ENCODE peak calls at places on chromosomes 2 and 18, in seven cellular contexts. One of them, this sample, is unnamed.

GRCh38 chr18:48566588-48566987 is 27.8 kb downstream of the CTIF start:
- DNase-seq in H9: no peak
- DNase-seq in mesendoderm: peak
- DNase-seq in mesenchymal stem cell: peak
- DNase-seq in H1: no peak
- DNase-seq in neuronal stem cell: no peak
- DNase-seq in IMR-90: no peak
- DNase-seq in this sample: no peak

GRCh38 chr2:162060522-162060921 is 13.5 kb downstream of the DPP4 start:
- DNase-seq in IMR-90: no peak
- DNase-seq in neuronal stem cell: no peak
- DNase-seq in mesenchymal stem cell: no peak
- DNase-seq in mesendoderm: no peak
- DNase-seq in H1: no peak
- DNase-seq in H9: no peak
- DNase-seq in this sample: no peak

GRCh38 chr2:184203661-184204060 is 394.7 kb upstream of the ZNF804A start:
- DNase-seq in H9: no peak
- DNase-seq in mesendoderm: no peak
- DNase-seq in mesenchymal stem cell: no peak
- DNase-seq in neuronal stem cell: no peak
- DNase-seq in H1: no peak
- DNase-seq in IMR-90: no peak
- DNase-seq in this sample: no peak

GRCh38 chr2:221518937-221519635 is 53.0 kb downstream of the EPHA4 start:
- DNase-seq in H1: no peak
- DNase-seq in neuronal stem cell: no peak
- DNase-seq in mesendoderm: peak
- DNase-seq in mesenchymal stem cell: no peak
- DNase-seq in H9: no peak
- DNase-seq in IMR-90: peak
- DNase-seq in this sample: no peak

GRCh38 chr2:227415538-227416424 is 28.0 kb upstream of the SCYGR1 start:
- DNase-seq in mesendoderm: no peak
- DNase-seq in mesenchymal stem cell: peak
- DNase-seq in neuronal stem cell: no peak
- DNase-seq in H9: no peak
- DNase-seq in IMR-90: peak
- DNase-seq in H1: no peak
- DNase-seq in this sample: peak

GRCh38 chr2:182530636-182531035 is 103.8 kb upstream of the PDE1A start:
- DNase-seq in mesenchymal stem cell: no peak
- DNase-seq in mesendoderm: no peak
- DNase-seq in H1: no peak
- DNase-seq in neuronal stem cell: no peak
- DNase-seq in H9: no peak
- DNase-seq in IMR-90: no peak
- DNase-seq in this sample: no peak

GRCh38 chr2:1654696-1655374 is 89.5 kb downstream of the PXDN start:
- DNase-seq in H1: no peak
- DNase-seq in mesenchymal stem cell: no peak
- DNase-seq in IMR-90: no peak
- DNase-seq in neuronal stem cell: no peak
- DNase-seq in mesendoderm: no peak
- DNase-seq in H9: peak
- DNase-seq in this sample: no peak

GRCh38 chr2:101864426-101864825 is 127.3 kb upstream of the IL1R2 start:
- DNase-seq in mesendoderm: no peak
- DNase-seq in H1: no peak
- DNase-seq in neuronal stem cell: no peak
- DNase-seq in IMR-90: no peak
- DNase-seq in mesenchymal stem cell: no peak
- DNase-seq in H9: no peak
- DNase-seq in this sample: no peak

GRCh38 chr2:85017436-85018048 is 46.6 kb downstream of the KCMF1 start:
- DNase-seq in H1: no peak
- DNase-seq in neuronal stem cell: no peak
- DNase-seq in IMR-90: peak
- DNase-seq in mesenchymal stem cell: peak
- DNase-seq in mesendoderm: peak
- DNase-seq in H9: no peak
- DNase-seq in this sample: no peak

GRCh38 chr2:5690718-5691658 is 1.2 kb upstream of the SOX11 start:
- DNase-seq in IMR-90: peak
- DNase-seq in mesenchymal stem cell: peak
- DNase-seq in mesendoderm: peak
- DNase-seq in neuronal stem cell: peak
- DNase-seq in H9: peak
- DNase-seq in H1: peak
- DNase-seq in this sample: no peak

GRCh38 chr18:37282386-37283037 is 283.1 kb downstream of the CELF4 start:
- DNase-seq in H1: no peak
- DNase-seq in H9: peak
- DNase-seq in mesendoderm: peak
- DNase-seq in mesenchymal stem cell: no peak
- DNase-seq in neuronal stem cell: no peak
- DNase-seq in IMR-90: no peak
- DNase-seq in this sample: peak

GRCh38 chr2:235640900-235641299 is 147.1 kb downstream of the AGAP1 start:
- DNase-seq in H9: no peak
- DNase-seq in H1: no peak
- DNase-seq in neuronal stem cell: no peak
- DNase-seq in IMR-90: peak
- DNase-seq in mesenchymal stem cell: no peak
- DNase-seq in mesendoderm: no peak
- DNase-seq in this sample: no peak

GRCh38 chr2:168427451-168427850 is 28.6 kb upstream of the CERS6 start:
- DNase-seq in mesenchymal stem cell: peak
- DNase-seq in H1: no peak
- DNase-seq in mesendoderm: peak
- DNase-seq in IMR-90: peak
- DNase-seq in neuronal stem cell: no peak
- DNase-seq in H9: no peak
- DNase-seq in this sample: no peak

GRCh38 chr2:105521176-105521575 is 122.3 kb upstream of the FHL2 start:
- DNase-seq in neuronal stem cell: peak
- DNase-seq in mesenchymal stem cell: peak
- DNase-seq in H9: no peak
- DNase-seq in IMR-90: peak
- DNase-seq in H1: no peak
- DNase-seq in mesendoderm: peak
- DNase-seq in this sample: no peak

GRCh38 chr2:234444888-234445287 is 52.0 kb downstream of the ARL4C start:
- DNase-seq in mesenchymal stem cell: peak
- DNase-seq in H9: no peak
- DNase-seq in IMR-90: peak
- DNase-seq in H1: no peak
- DNase-seq in mesendoderm: no peak
- DNase-seq in neuronal stem cell: no peak
- DNase-seq in this sample: no peak

GRCh38 chr2:176188218-176188968 is at the start of gene HOXD1:
- DNase-seq in mesenchymal stem cell: no peak
- DNase-seq in H9: peak
- DNase-seq in neuronal stem cell: no peak
- DNase-seq in IMR-90: no peak
- DNase-seq in mesendoderm: peak
- DNase-seq in H1: peak
- DNase-seq in this sample: no peak

GRCh38 chr2:40096360-40096759 is 317.3 kb upstream of the THUMPD2 start:
- DNase-seq in neuronal stem cell: no peak
- DNase-seq in H1: no peak
- DNase-seq in mesenchymal stem cell: no peak
- DNase-seq in mesendoderm: no peak
- DNase-seq in H9: no peak
- DNase-seq in IMR-90: peak
- DNase-seq in this sample: peak

GRCh38 chr18:26088482-26088881 is 1.9 kb downstream of the SS18 start:
- DNase-seq in H9: no peak
- DNase-seq in IMR-90: no peak
- DNase-seq in neuronal stem cell: no peak
- DNase-seq in H1: no peak
- DNase-seq in mesenchymal stem cell: no peak
- DNase-seq in mesendoderm: no peak
- DNase-seq in this sample: no peak

GRCh38 chr2:126698991-126699390 is 43.0 kb downstream of the GYPC start:
- DNase-seq in mesenchymal stem cell: no peak
- DNase-seq in neuronal stem cell: no peak
- DNase-seq in H1: no peak
- DNase-seq in H9: no peak
- DNase-seq in IMR-90: no peak
- DNase-seq in mesendoderm: peak
- DNase-seq in this sample: no peak

GRCh38 chr2:24272161-24272802 is 88.1 kb downstream of the ITSN2 start:
- DNase-seq in IMR-90: no peak
- DNase-seq in mesendoderm: peak
- DNase-seq in neuronal stem cell: no peak
- DNase-seq in H9: no peak
- DNase-seq in H1: no peak
- DNase-seq in mesenchymal stem cell: peak
- DNase-seq in this sample: no peak

GRCh38 chr2:190462611-190463010 is 54.5 kb downstream of the MFSD6 start:
- DNase-seq in mesendoderm: no peak
- DNase-seq in H9: no peak
- DNase-seq in H1: no peak
- DNase-seq in IMR-90: no peak
- DNase-seq in mesenchymal stem cell: no peak
- DNase-seq in neuronal stem cell: no peak
- DNase-seq in this sample: no peak

GRCh38 chr2:95386031-95386430 is 16.5 kb upstream of the FAHD2A start:
- DNase-seq in mesenchymal stem cell: no peak
- DNase-seq in IMR-90: no peak
- DNase-seq in mesendoderm: no peak
- DNase-seq in H1: no peak
- DNase-seq in neuronal stem cell: no peak
- DNase-seq in H9: no peak
- DNase-seq in this sample: no peak

GRCh38 chr2:184053326-184053725 is 545.0 kb upstream of the ZNF804A start:
- DNase-seq in H1: no peak
- DNase-seq in H9: no peak
- DNase-seq in neuronal stem cell: no peak
- DNase-seq in IMR-90: no peak
- DNase-seq in mesenchymal stem cell: no peak
- DNase-seq in mesendoderm: peak
- DNase-seq in this sample: no peak

GRCh38 chr2:11746376-11746806 is at the start of gene LPIN1:
- DNase-seq in H1: peak
- DNase-seq in mesendoderm: peak
- DNase-seq in H9: peak
- DNase-seq in IMR-90: peak
- DNase-seq in mesenchymal stem cell: peak
- DNase-seq in neuronal stem cell: peak
- DNase-seq in this sample: peak

GRCh38 chr2:39990335-39990734 is 211.3 kb upstream of the THUMPD2 start:
- DNase-seq in neuronal stem cell: no peak
- DNase-seq in mesendoderm: no peak
- DNase-seq in mesenchymal stem cell: no peak
- DNase-seq in H9: no peak
- DNase-seq in IMR-90: peak
- DNase-seq in H1: no peak
- DNase-seq in this sample: no peak

GRCh38 chr2:157077753-157078152 is 179.8 kb upstream of the GALNT5 start:
- DNase-seq in H1: no peak
- DNase-seq in H9: no peak
- DNase-seq in IMR-90: no peak
- DNase-seq in mesendoderm: no peak
- DNase-seq in mesenchymal stem cell: no peak
- DNase-seq in neuronal stem cell: no peak
- DNase-seq in this sample: no peak
- H2BK120ac ChIP-seq in H1: no peak
- H2BK120ac ChIP-seq in H9: no peak
- H2BK120ac ChIP-seq in IMR-90: no peak
- H2BK120ac ChIP-seq in mesendoderm: no peak
- H2BK120ac ChIP-seq in mesenchymal stem cell: no peak
- H2BK120ac ChIP-seq in neuronal stem cell: no peak
- H2BK120ac ChIP-seq in this sample: no peak

DNA sequence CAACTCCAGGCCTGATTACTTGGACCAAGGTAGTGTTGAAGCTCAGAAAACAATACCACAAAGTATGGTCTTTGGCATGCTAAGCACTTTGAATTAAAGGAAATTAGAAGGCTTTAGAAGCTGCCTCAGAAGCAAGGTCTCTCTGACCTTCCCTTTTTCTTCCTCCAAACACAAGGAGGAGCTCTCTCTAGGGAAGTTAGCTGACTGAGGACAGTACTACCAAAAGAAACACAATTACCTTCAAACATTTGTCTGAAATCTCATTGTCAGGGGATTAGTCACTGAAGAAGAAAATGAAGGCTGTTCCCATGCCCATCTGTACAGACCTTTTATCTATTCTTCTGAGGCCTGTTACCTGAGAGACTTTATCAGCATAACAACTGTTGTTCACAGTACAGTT is 279.3 kb downstream of the CDH20 start:
- DNase-seq in neuronal stem cell: no peak
- DNase-seq in mesenchymal stem cell: no peak
- DNase-seq in IMR-90: no peak
- DNase-seq in H9: no peak
- DNase-seq in H1: no peak
- DNase-seq in mesendoderm: peak
- DNase-seq in this sample: peak
- H2BK5ac ChIP-seq in neuronal stem cell: no peak
- H2BK5ac ChIP-seq in mesenchymal stem cell: no peak
- H2BK5ac ChIP-seq in IMR-90: no peak
- H2BK5ac ChIP-seq in H9: no peak
- H2BK5ac ChIP-seq in H1: no peak
- H2BK5ac ChIP-seq in mesendoderm: no peak
- H2BK5ac ChIP-seq in this sample: no peak

GRCh38 chr2:54678719-54679118 is 44.7 kb upstream of the EML6 start:
- DNase-seq in neuronal stem cell: no peak
- DNase-seq in H1: no peak
- DNase-seq in mesendoderm: no peak
- DNase-seq in H9: no peak
- DNase-seq in IMR-90: no peak
- DNase-seq in mesenchymal stem cell: no peak
- DNase-seq in this sample: no peak
- H2BK120ac ChIP-seq in neuronal stem cell: no peak
- H2BK120ac ChIP-seq in H1: no peak
- H2BK120ac ChIP-seq in mesendoderm: no peak
- H2BK120ac ChIP-seq in H9: no peak
- H2BK120ac ChIP-seq in IMR-90: no peak
- H2BK120ac ChIP-seq in mesenchymal stem cell: no peak
- H2BK120ac ChIP-seq in this sample: no peak

GRCh38 chr2:172945511-172945850 is 130.2 kb upstream of the MAP3K20 start:
- DNase-seq in H9: no peak
- DNase-seq in IMR-90: no peak
- DNase-seq in mesendoderm: no peak
- DNase-seq in neuronal stem cell: no peak
- DNase-seq in mesenchymal stem cell: no peak
- DNase-seq in H1: no peak
- DNase-seq in this sample: no peak

GRCh38 chr2:172943992-172944793 is 131.5 kb upstream of the MAP3K20 start:
- DNase-seq in H1: no peak
- DNase-seq in IMR-90: peak
- DNase-seq in H9: no peak
- DNase-seq in neuronal stem cell: no peak
- DNase-seq in mesenchymal stem cell: no peak
- DNase-seq in mesendoderm: no peak
- DNase-seq in this sample: no peak

GRCh38 chr2:172947461-172947860 is 128.2 kb upstream of the MAP3K20 start:
- DNase-seq in neuronal stem cell: no peak
- DNase-seq in IMR-90: peak
- DNase-seq in H9: no peak
- DNase-seq in H1: no peak
- DNase-seq in mesenchymal stem cell: no peak
- DNase-seq in mesendoderm: no peak
- DNase-seq in this sample: no peak

GRCh38 chr2:172944794-172945510 is 130.7 kb upstream of the MAP3K20 start:
- DNase-seq in IMR-90: no peak
- DNase-seq in mesendoderm: no peak
- DNase-seq in neuronal stem cell: no peak
- DNase-seq in H1: no peak
- DNase-seq in mesenchymal stem cell: no peak
- DNase-seq in H9: no peak
- DNase-seq in this sample: peak

GRCh38 chr2:172943563-172943962 is 132.1 kb upstream of the MAP3K20 start:
- DNase-seq in mesendoderm: no peak
- DNase-seq in H9: no peak
- DNase-seq in IMR-90: no peak
- DNase-seq in mesenchymal stem cell: no peak
- DNase-seq in H1: no peak
- DNase-seq in neuronal stem cell: no peak
- DNase-seq in this sample: no peak
- H2BK5ac ChIP-seq in mesendoderm: no peak
- H2BK5ac ChIP-seq in H9: no peak
- H2BK5ac ChIP-seq in IMR-90: no peak
- H2BK5ac ChIP-seq in mesenchymal stem cell: no peak
- H2BK5ac ChIP-seq in H1: no peak
- H2BK5ac ChIP-seq in neuronal stem cell: no peak
- H2BK5ac ChIP-seq in this sample: no peak